ENCODE peak calls at places on chromosomes 7 and 10, in nine cellular contexts. J is effector CD4-positive, alpha-beta T cell; C is stimulated activated CD8-positive, alpha-beta memory T cell treated with anti-CD3 and anti-CD28 coated beads, Interleukin-7, amount 100 ng/mL, for 1 hour; M is ELF-1; H is right atrium auricular region; G is lower leg skin; U is SW480; Y is iPS DF 6.9; Q is EH. L is an unnamed sample.

GRCh38 chr7:377069-378040 is 87.4 kb downstream of the FOXL3 start:
- DNase-seq in Y (no peak), H (no peak), M (no peak), G (peak), Q (no peak), U (peak), J (no peak), C (no peak), L (no peak)

GRCh38 chr10:117137911-117138642 is at the start of gene VAX1:
- DNase-seq in G (no peak), H (no peak), U (no peak), Q (peak), M (peak), J (no peak), Y (no peak), C (no peak), L (no peak)

GRCh38 chr7:97499204-97499603 is 232.7 kb upstream of the TAC1 start:
- DNase-seq in Y (peak), U (peak), Q (no peak), J (no peak), C (no peak), G (no peak), M (peak), H (no peak), L (no peak)

GRCh38 chr7:1058311-1058710 is 14.0 kb downstream of the GPR146 start:
- DNase-seq in Y (no peak), C (no peak), U (no peak), H (no peak), G (no peak), Q (no peak), M (no peak), J (no peak), L (no peak)

GRCh38 chr10:1739751-1740150 is 2.4 kb upstream of the ADARB2 start:
- DNase-seq in H (no peak), M (peak), C (no peak), U (no peak), Q (no peak), G (no peak), Y (no peak), J (no peak), L (no peak)

GRCh38 chr7:150649428-150649827 is 17.2 kb upstream of the GIMAP6 start:
- DNase-seq in Q (no peak), J (no peak), U (no peak), G (no peak), C (no peak), M (no peak), H (no peak), Y (no peak), L (no peak)

GRCh38 chr10:13701157-13701919 is 114.6 kb downstream of the PRPF18 start:
- DNase-seq in U (no peak), Q (no peak), J (no peak), M (no peak), H (no peak), G (no peak), C (no peak), Y (no peak), L (no peak)

GRCh38 chr10:93074137-93074596 is 474 bp downstream of the CYP26A1 start:
- DNase-seq in C (no peak), Y (no peak), H (peak), J (no peak), G (peak), M (no peak), Q (peak), U (peak), L (no peak)

GRCh38 chr7:27191081-27191715 is 6.2 kb upstream of the HOXA11 start:
- DNase-seq in G (peak), Q (peak), J (no peak), Y (no peak), M (peak), U (no peak), H (no peak), C (no peak), L (no peak)

GRCh38 chr10:102593074-102593803 is 51.0 kb upstream of the TRIM8 start:
- DNase-seq in U (peak), Q (peak), G (no peak), M (peak), Y (no peak), H (no peak), C (no peak), J (no peak), L (no peak)

GRCh38 chr7:155349601-155350331 is 52.1 kb downstream of the INSIG1 start:
- DNase-seq in U (no peak), Q (no peak), J (no peak), G (no peak), H (no peak), C (no peak), Y (no peak), M (peak), L (no peak)

GRCh38 chr10:11018426-11018818 is 750 bp downstream of the CELF2 start:
- DNase-seq in G (peak), Q (no peak), H (no peak), Y (no peak), U (no peak), C (no peak), J (no peak), M (no peak), L (no peak)

GRCh38 chr10:124569623-124570470 is 108.2 kb downstream of the LHPP start:
- DNase-seq in Q (no peak), Y (no peak), M (no peak), C (no peak), H (no peak), G (no peak), U (no peak), J (no peak), L (no peak)

GRCh38 chr7:142142702-142143101 is 31.2 kb downstream of the MGAM2 start:
- DNase-seq in H (no peak), U (no peak), Q (no peak), C (no peak), Y (no peak), G (no peak), M (no peak), J (no peak), L (no peak)

GRCh38 chr7:70700935-70701425 is 431.0 kb upstream of the GALNT17 start:
- DNase-seq in G (no peak), C (no peak), H (no peak), Q (no peak), U (no peak), Y (no peak), M (peak), J (no peak), L (no peak)

GRCh38 chr7:82699773-82700186 is 256.2 kb upstream of the CACNA2D1 start:
- DNase-seq in G (no peak), H (no peak), Q (peak), C (no peak), U (peak), J (no peak), M (peak), Y (no peak), L (no peak)

GRCh38 chr7:107152011-107152410 is 16.8 kb upstream of the HBP1 start:
- DNase-seq in U (no peak), G (no peak), J (no peak), H (no peak), C (no peak), Q (peak), M (no peak), Y (no peak), L (no peak)

GRCh38 chr7:34837316-34837715 is 179.3 kb downstream of the NPSR1 start:
- DNase-seq in Y (no peak), Q (no peak), M (no peak), G (no peak), C (no peak), H (no peak), J (no peak), U (no peak), L (no peak)

GRCh38 chr10:63738410-63738809 is 217.2 kb downstream of the REEP3 start:
- DNase-seq in G (no peak), C (no peak), Q (peak), Y (no peak), U (peak), M (peak), H (no peak), J (no peak), L (no peak)

GRCh38 chr7:69932034-69932628 is 333.9 kb downstream of the AUTS2 start:
- DNase-seq in Y (peak), U (peak), C (no peak), Q (peak), G (no peak), J (no peak), M (peak), H (no peak), L (peak)

GRCh38 chr7:158097106-158097505 is 490.5 kb downstream of the PTPRN2 start:
- DNase-seq in G (peak), C (no peak), J (no peak), Y (no peak), U (no peak), Q (no peak), M (no peak), H (peak), L (no peak)

GRCh38 chr7:17139081-17139480 is 159.4 kb upstream of the AHR start:
- DNase-seq in C (no peak), Q (no peak), M (no peak), H (no peak), Y (no peak), G (no peak), J (no peak), U (no peak), L (no peak)

GRCh38 chr10:31698169-31698890 is 230.3 kb downstream of the ARHGAP12 start:
- DNase-seq in M (no peak), G (peak), J (no peak), U (no peak), Q (peak), H (peak), C (no peak), Y (no peak), L (no peak)

GRCh38 chr7:103131225-103131624 is 17.7 kb downstream of the NAPEPLD start:
- DNase-seq in H (no peak), C (no peak), M (no peak), Y (no peak), J (no peak), Q (no peak), G (no peak), U (no peak), L (no peak)

GRCh38 chr10:120700421-120700820 is 150.7 kb upstream of the WDR11 start:
- DNase-seq in Q (no peak), H (no peak), M (no peak), Y (no peak), J (no peak), G (no peak), C (no peak), U (no peak), L (no peak)

GRCh38 chr10:77131214-77131613 is 506.4 kb downstream of the KCNMA1 start:
- DNase-seq in J (no peak), Q (no peak), H (no peak), M (no peak), C (no peak), U (no peak), Y (no peak), G (no peak), L (no peak)

GRCh38 chr10:29733323-29733722 is 98.6 kb upstream of the SVIL start:
- DNase-seq in M (no peak), U (no peak), Y (no peak), C (no peak), J (no peak), H (no peak), Q (no peak), G (no peak), L (no peak)

GRCh38 chr7:121026159-121026558 is 37.6 kb downstream of the CPED1 start:
- DNase-seq in C (no peak), Q (no peak), J (no peak), Y (no peak), U (no peak), M (no peak), H (no peak), G (no peak), L (no peak)

GRCh38 chr7:40870108-40870507 is 735.3 kb downstream of the SUGCT start:
- DNase-seq in C (no peak), H (no peak), J (no peak), G (no peak), Y (no peak), M (no peak), U (no peak), Q (peak), L (no peak)

GRCh38 chr10:47378606-47379444 is 5.3 kb downstream of the ZNF488 start:
- DNase-seq in Y (no peak), J (no peak), C (no peak), G (no peak), U (no peak), Q (no peak), H (peak), M (no peak), L (no peak)

GRCh38 chr10:60569681-60570080 is 180.0 kb upstream of the ANK3 start:
- DNase-seq in J (no peak), Q (no peak), U (peak), G (no peak), Y (no peak), C (no peak), M (no peak), H (no peak), L (no peak)

GRCh38 chr10:86742230-86742629 is 14.2 kb upstream of the BMPR1A start:
- DNase-seq in Y (no peak), G (no peak), U (no peak), C (no peak), Q (no peak), J (no peak), H (no peak), M (no peak), L (no peak)

GRCh38 chr7:27213150-27213903 is 13.4 kb upstream of the HOXA13 start:
- DNase-seq in M (peak), Y (no peak), H (no peak), G (peak), U (no peak), J (no peak), Q (no peak), C (no peak), L (no peak)

GRCh38 chr10:75344170-75344569 is 57.4 kb downstream of the ZNF503 start:
- DNase-seq in J (no peak), U (no peak), H (no peak), C (no peak), M (no peak), Q (no peak), Y (no peak), G (no peak), L (no peak)

GRCh38 chr10:125795637-125796190 is 20.1 kb upstream of the MMP21 start:
- DNase-seq in C (no peak), U (no peak), Q (no peak), G (no peak), J (no peak), Y (no peak), M (no peak), H (no peak), L (no peak)

GRCh38 chr10:48399056-48399541 is 92.6 kb downstream of the MAPK8 start:
- DNase-seq in J (no peak), G (no peak), U (no peak), C (no peak), Y (no peak), Q (peak), M (peak), H (no peak), L (no peak)

GRCh38 chr10:124892905-124893304 is 49.0 kb upstream of the ZRANB1 start:
- DNase-seq in J (no peak), H (no peak), Y (no peak), U (no peak), M (peak), Q (no peak), C (no peak), G (no peak), L (no peak)

GRCh38 chr7:30162622-30163124 is 27.9 kb downstream of the MTURN start:
- DNase-seq in H (no peak), G (no peak), C (no peak), Y (no peak), J (no peak), U (peak), M (no peak), Q (peak), L (peak)